ENCODE peak calls at places on chromosomes 2 and 18, in seven cellular contexts. I is GM06990; O is AG04449; F is activated CD8-positive, alpha-beta memory T cell treated with anti-CD3 and anti-CD28 coated beads for 24 hours; P is ovary; M is NCI-H510A; Y is NCI-H446. A is an unnamed sample.

GRCh38 chr2:36530178-36530982 is 67.6 kb downstream of the FEZ2 start:
- DNase-seq in I (peak), M (no peak), P (no peak), O (peak), Y (no peak), F (no peak), A (peak)

GRCh38 chr18:8719192-8719591 is 13.8 kb downstream of the MTCL1 start:
- DNase-seq in O (no peak), P (no peak), M (no peak), F (no peak), Y (no peak), I (no peak), A (no peak)

GRCh38 chr2:20221939-20222768 is 2.8 kb downstream of the SDC1 start:
- DNase-seq in F (no peak), I (no peak), O (no peak), P (no peak), M (no peak), Y (no peak), A (no peak)

GRCh38 chr2:1605659-1606400 is 138.5 kb downstream of the PXDN start:
- DNase-seq in M (no peak), O (no peak), P (no peak), I (no peak), Y (no peak), F (no peak), A (no peak)

GRCh38 chr2:222919841-222920609 is 59.2 kb downstream of the ACSL3 start:
- DNase-seq in F (no peak), I (no peak), O (peak), M (no peak), Y (no peak), P (no peak), A (no peak)

GRCh38 chr18:70142021-70142420 is 63.5 kb downstream of the RTTN start:
- DNase-seq in O (no peak), P (no peak), M (no peak), Y (no peak), F (no peak), I (no peak), A (no peak)

GRCh38 chr2:25323042-25323514 is 18.6 kb downstream of the DNMT3A start:
- DNase-seq in Y (no peak), I (no peak), O (no peak), P (no peak), F (peak), M (no peak), A (peak)

GRCh38 chr2:187313831-187314230 is 134.2 kb downstream of the CALCRL start:
- DNase-seq in O (no peak), I (no peak), F (no peak), M (no peak), P (no peak), Y (no peak), A (no peak)

GRCh38 chr2:226721541-226721940 is 78.1 kb downstream of the IRS1 start:
- DNase-seq in F (no peak), P (peak), O (no peak), M (no peak), I (no peak), Y (peak), A (no peak)

GRCh38 chr2:229942671-229943070 is 20.4 kb downstream of the FBXO36 start:
- DNase-seq in Y (no peak), P (no peak), O (no peak), M (no peak), I (no peak), F (no peak), A (no peak)

GRCh38 chr2:217822296-217823252 is 180.2 kb downstream of the TNS1 start:
- DNase-seq in F (no peak), O (peak), Y (no peak), P (no peak), M (no peak), I (no peak), A (no peak)

GRCh38 chr18:29838556-29838955 is 1204.0 kb downstream of the DSC3 start:
- DNase-seq in O (no peak), I (no peak), Y (no peak), P (no peak), F (no peak), M (no peak), A (no peak)

GRCh38 chr2:42868874-42869273 is 76.5 kb upstream of the HAAO start:
- DNase-seq in P (no peak), M (no peak), Y (no peak), I (no peak), O (no peak), F (no peak), A (no peak)

GRCh38 chr2:128324897-128325410 is 6.3 kb upstream of the HS6ST1 start:
- DNase-seq in P (no peak), M (no peak), I (no peak), Y (no peak), F (no peak), O (no peak), A (no peak)

GRCh38 chr2:32712870-32713269 is 85.0 kb downstream of the TTC27 start:
- DNase-seq in P (no peak), M (no peak), F (no peak), I (no peak), Y (no peak), O (no peak), A (no peak)

GRCh38 chr2:28544069-28544346 is 48.1 kb downstream of the PLB1 start:
- DNase-seq in Y (no peak), I (no peak), F (no peak), M (no peak), P (no peak), O (no peak), A (no peak)

GRCh38 chr2:73913414-73914054 is 13.1 kb upstream of the DGUOK start:
- DNase-seq in O (no peak), I (no peak), M (no peak), Y (no peak), F (no peak), P (no peak), A (no peak)

GRCh38 chr2:219331560-219332213 is 857 bp downstream of the RESP18 start:
- DNase-seq in P (no peak), Y (no peak), F (peak), M (no peak), O (no peak), I (no peak), A (no peak)

GRCh38 chr2:71711470-71711857 is 258.1 kb downstream of the DYSF start:
- DNase-seq in I (no peak), F (no peak), Y (no peak), P (no peak), M (no peak), O (no peak), A (no peak)

GRCh38 chr2:208568203-208568602 is 161.6 kb downstream of the PTH2R start:
- DNase-seq in P (no peak), M (no peak), O (no peak), F (no peak), Y (no peak), I (no peak), A (no peak)

GRCh38 chr18:24530630-24531111 is 70.2 kb downstream of the HRH4 start:
- DNase-seq in O (no peak), M (peak), Y (no peak), P (no peak), F (no peak), I (no peak), A (no peak)

GRCh38 chr2:68251855-68252406 is 401 bp downstream of the PPP3R1 start:
- DNase-seq in P (peak), F (peak), M (no peak), Y (no peak), I (no peak), O (no peak), A (peak)

GRCh38 chr18:3172081-3172480 is 47.7 kb downstream of the MYOM1 start:
- DNase-seq in F (no peak), I (no peak), M (no peak), P (no peak), Y (no peak), O (no peak), A (no peak)

GRCh38 chr2:3805120-3805519 is 101.7 kb downstream of the DCDC2C start:
- DNase-seq in M (no peak), O (no peak), I (no peak), Y (no peak), F (no peak), P (no peak), A (no peak)

GRCh38 chr2:74915743-74916142 is 42.7 kb upstream of the POLE4 start:
- DNase-seq in F (no peak), O (no peak), M (no peak), Y (no peak), P (no peak), I (no peak), A (no peak)

GRCh38 chr2:17628349-17629261 is 88.1 kb downstream of the VSNL1 start:
- DNase-seq in I (no peak), F (no peak), M (no peak), P (no peak), Y (no peak), O (no peak), A (no peak)

GRCh38 chr2:82027901-82028570 is 1723.5 kb upstream of the LRRTM1 start:
- DNase-seq in M (peak), Y (no peak), I (no peak), F (no peak), P (no peak), O (no peak), A (no peak)

GRCh38 chr2:116435648-116436047 is 1378.8 kb upstream of the DDX18 start:
- DNase-seq in I (no peak), P (no peak), F (no peak), M (no peak), Y (no peak), O (no peak), A (no peak)

GRCh38 chr18:76265375-76266225 is 229.4 kb downstream of the ZNF516 start:
- DNase-seq in I (no peak), P (peak), F (no peak), O (no peak), Y (no peak), M (no peak), A (no peak)

GRCh38 chr2:95043300-95043786 is 17.8 kb downstream of the MAL start:
- DNase-seq in O (peak), F (no peak), P (no peak), I (no peak), Y (peak), M (no peak), A (no peak)

GRCh38 chr2:160876765-160877164 is 283.5 kb upstream of the TANK start:
- DNase-seq in M (no peak), F (no peak), P (no peak), I (no peak), Y (no peak), O (no peak), A (no peak)

GRCh38 chr2:14722919-14723559 is 90.5 kb downstream of the LRATD1 start:
- DNase-seq in Y (no peak), M (no peak), F (no peak), I (no peak), P (no peak), O (no peak), A (no peak)

A was measured in GM10248.